ENCODE peak calls at places on chromosomes 1 and 21, in seven cellular contexts. S is fibroblast of lung; W is psoas muscle; E is PC-3; Q is CD8-positive, alpha-beta T cell; F is Caco-2; C is left ventricle myocardium inferior. X is an unnamed sample. For H3K9me3, the result is how much of the 10 kb centered on the place peaks cover.

GRCh38 chr1:226864311-226864710 is 6.1 kb upstream of the PSEN2 start:
- DNase-seq in E (no peak), F (no peak), Q (no peak), C (no peak), S (no peak), W (no peak), X (no peak)

GRCh38 chr1:185934476-185935189 is 200.4 kb downstream of the HMCN1 start:
- DNase-seq in Q (no peak), E (no peak), F (no peak), C (no peak), S (peak), W (no peak), X (no peak)

GRCh38 chr1:99663501-99663900 is 17.6 kb downstream of the PALMD start:
- DNase-seq in E (no peak), W (no peak), C (no peak), Q (no peak), S (no peak), F (no peak), X (no peak)

GRCh38 chr1:216604771-216605170 is 118.5 kb downstream of the ESRRG start:
- DNase-seq in Q (no peak), F (no peak), W (no peak), E (no peak), C (no peak), S (no peak), X (no peak)

GRCh38 chr1:39205102-39205780 is 746 bp downstream of the MACF1 start:
- DNase-seq in F (no peak), W (no peak), E (peak), Q (peak), S (peak), C (peak), X (no peak)

GRCh38 chr1:72547412-72547811 is 265.1 kb upstream of the NEGR1 start:
- DNase-seq in E (no peak), W (no peak), C (no peak), S (peak), F (no peak), Q (no peak), X (no peak)

GRCh38 chr1:64200064-64200463 is 3.4 kb upstream of the UBE2U start:
- DNase-seq in S (no peak), E (no peak), W (no peak), C (no peak), Q (no peak), F (no peak), X (no peak)

GRCh38 chr1:219299420-219299819 is 125.7 kb downstream of the LYPLAL1 start:
- DNase-seq in W (no peak), C (no peak), E (peak), Q (no peak), S (no peak), F (no peak), X (no peak)

GRCh38 chr1:47685763-47686066 is 247.9 kb downstream of the FOXD2 start:
- DNase-seq in Q (no peak), S (no peak), W (no peak), E (no peak), F (no peak), C (no peak), X (no peak)

GRCh38 chr21:43927591-43928229 is 62.7 kb downstream of the AGPAT3 start:
- DNase-seq in Q (no peak), F (no peak), W (no peak), S (no peak), C (no peak), E (no peak), X (peak)

GRCh38 chr1:153796786-153797659 is 21.8 kb downstream of the SLC27A3 start:
- DNase-seq in E (peak), W (peak), C (peak), S (peak), Q (peak), F (peak), X (no peak)
- TF ChIP-seq CTCF in E (peak), W (peak), C (peak), S (peak), Q (peak), F (peak), X (peak)

DNA sequence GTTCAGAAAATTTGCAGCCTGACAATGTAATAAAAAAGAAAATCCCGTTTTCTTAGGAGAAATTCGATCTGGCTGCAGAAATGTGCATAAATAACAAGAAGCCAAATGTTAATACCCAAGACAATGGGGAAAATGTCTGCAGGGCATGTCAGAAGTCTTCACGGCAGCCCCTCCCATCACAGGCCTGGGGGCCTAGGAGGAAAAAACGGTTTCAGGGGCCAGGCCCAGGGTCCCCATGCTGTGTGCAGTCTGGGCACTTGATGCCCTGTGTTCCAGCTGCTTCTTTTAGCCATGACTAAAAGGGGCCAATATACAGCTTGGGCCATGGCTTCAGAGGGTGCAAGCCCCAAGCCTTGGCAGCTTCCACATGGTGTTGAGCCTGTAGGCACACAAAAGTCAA is 6.5 kb upstream of the PRDX6 start:
- DNase-seq in F (peak), Q (no peak), W (no peak), E (no peak), S (no peak), C (no peak), X (no peak)
- H3K9me3 ChIP-seq in F (under half), Q (under half), W (under half), E (under half), S (under half), C (under half), X (under half)

GRCh38 chr1:24424207-24424606 is 8.6 kb downstream of the NIPAL3 start:
- DNase-seq in Q (no peak), S (no peak), F (no peak), E (no peak), W (no peak), C (no peak), X (no peak)

GRCh38 chr1:24424990-24425389 is 9.4 kb downstream of the NIPAL3 start:
- DNase-seq in C (no peak), Q (no peak), F (no peak), E (no peak), W (no peak), S (no peak), X (no peak)

GRCh38 chr1:24420547-24420946 is 4.9 kb downstream of the NIPAL3 start:
- DNase-seq in Q (no peak), S (peak), E (no peak), C (no peak), W (no peak), F (no peak), X (no peak)

GRCh38 chr1:24418898-24419628 is 3.5 kb downstream of the NIPAL3 start:
- DNase-seq in S (peak), C (no peak), F (no peak), Q (peak), W (no peak), E (peak), X (peak)

GRCh38 chr1:24421502-24421901 is 5.9 kb downstream of the NIPAL3 start:
- DNase-seq in W (no peak), Q (no peak), F (no peak), S (no peak), E (peak), C (no peak), X (no peak)
- TF ChIP-seq CTCF in W (no peak), Q (no peak), F (no peak), S (no peak), E (peak), C (no peak), X (no peak)

DNA sequence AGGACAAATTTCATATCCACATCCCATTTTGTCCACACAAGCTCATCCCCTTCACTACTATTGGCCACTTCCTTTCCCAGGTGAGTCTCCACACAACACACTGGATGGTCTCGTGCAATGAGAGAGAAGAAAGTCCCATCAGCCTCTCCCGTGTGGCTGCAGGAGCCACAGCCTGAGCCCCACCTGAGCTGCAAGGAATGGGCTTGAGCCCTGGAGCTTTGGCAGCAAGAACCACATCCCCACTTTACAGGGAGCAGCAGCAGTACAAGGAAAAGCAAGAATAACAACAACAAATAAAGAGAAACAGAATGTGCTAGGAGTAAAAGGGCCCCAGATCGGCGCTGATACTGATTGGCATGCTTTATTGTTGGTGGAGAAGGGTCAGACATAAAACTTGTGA is 117.7 kb downstream of the TPTE start:
- DNase-seq in W (no peak), F (no peak), Q (no peak), E (no peak), C (no peak), S (no peak), X (no peak)
- H3K9me3 ChIP-seq in W (under half), F (under half), Q (under half), E (under half), C (half or more), S (under half), X (half or more)

GRCh38 chr21:37168666-37169065 is 95.6 kb downstream of the TTC3 start:
- DNase-seq in Q (no peak), W (no peak), S (no peak), C (no peak), F (no peak), E (no peak), X (no peak)

GRCh38 chr21:37166733-37167132 is 93.7 kb downstream of the TTC3 start:
- DNase-seq in W (no peak), S (no peak), Q (no peak), F (peak), C (no peak), E (peak), X (no peak)

GRCh38 chr21:37159949-37160348 is 86.9 kb downstream of the TTC3 start:
- DNase-seq in Q (no peak), F (no peak), C (no peak), W (no peak), E (no peak), S (no peak), X (no peak)

GRCh38 chr21:37164742-37165141 is 91.7 kb downstream of the TTC3 start:
- DNase-seq in C (no peak), Q (no peak), E (no peak), F (no peak), S (peak), W (no peak), X (no peak)

GRCh38 chr21:37165606-37166005 is 92.6 kb downstream of the TTC3 start:
- DNase-seq in F (no peak), W (no peak), S (no peak), E (no peak), Q (no peak), C (no peak), X (no peak)
- TF ChIP-seq CTCF in F (no peak), W (no peak), S (no peak), E (no peak), Q (no peak), C (no peak), X (no peak)

GRCh38 chr21:15755125-15755524 is 25.3 kb downstream of the USP25 start:
- DNase-seq in Q (no peak), E (no peak), S (no peak), W (no peak), F (no peak), C (no peak), X (no peak)

GRCh38 chr21:15751561-15751960 is 21.8 kb downstream of the USP25 start:
- DNase-seq in C (no peak), E (no peak), F (no peak), Q (no peak), W (no peak), S (no peak), X (no peak)

GRCh38 chr21:15752763-15753407 is 23.1 kb downstream of the USP25 start:
- DNase-seq in F (no peak), Q (no peak), W (no peak), C (no peak), S (no peak), E (peak), X (no peak)

GRCh38 chr21:15751037-15751436 is 21.3 kb downstream of the USP25 start:
- DNase-seq in S (no peak), W (no peak), C (no peak), E (no peak), Q (no peak), F (no peak), X (no peak)

DNA sequence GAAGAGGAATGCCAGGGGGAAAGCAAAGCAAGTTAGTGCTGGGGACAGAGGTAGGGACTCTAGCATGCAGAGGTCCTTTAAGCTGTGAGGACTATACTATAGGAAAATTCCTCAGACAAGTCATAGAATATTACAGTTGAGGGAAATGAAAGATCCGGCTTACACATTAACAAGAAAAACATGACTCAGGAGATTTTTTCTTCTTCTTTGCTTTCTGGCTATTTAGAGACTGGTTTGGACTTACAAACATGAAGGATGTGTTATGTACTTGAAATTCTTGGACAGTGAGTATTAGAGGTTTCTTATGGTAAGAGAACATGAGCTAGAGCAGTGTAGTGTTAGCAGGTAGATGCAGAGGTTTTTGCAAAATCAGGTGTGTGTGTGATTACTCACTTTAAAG is 24.9 kb downstream of the USP25 start:
- DNase-seq in S (peak), E (peak), W (no peak), Q (no peak), C (no peak), F (no peak), X (no peak)
- H3K9me3 ChIP-seq in S (under half), E (under half), W (under half), Q (under half), C (under half), F (under half), X (under half)

GRCh38 chr21:31687108-31687507 is 27.6 kb downstream of the SOD1 start:
- DNase-seq in C (no peak), S (no peak), W (no peak), F (no peak), E (no peak), Q (no peak), X (no peak)

GRCh38 chr21:31686272-31686913 is 26.9 kb downstream of the SOD1 start:
- DNase-seq in W (no peak), C (no peak), F (no peak), S (no peak), Q (no peak), E (no peak), X (no peak)

GRCh38 chr21:31682625-31683024 is 23.1 kb downstream of the SOD1 start:
- DNase-seq in W (no peak), E (no peak), Q (no peak), C (no peak), S (no peak), F (no peak), X (no peak)

GRCh38 chr21:31684918-31685317 is 25.4 kb downstream of the SOD1 start:
- DNase-seq in Q (no peak), E (no peak), F (no peak), S (no peak), C (no peak), W (no peak), X (no peak)

GRCh38 chr21:31683029-31683428 is 23.5 kb downstream of the SOD1 start:
- DNase-seq in Q (no peak), C (no peak), W (no peak), F (no peak), E (peak), S (no peak), X (no peak)
- TF ChIP-seq CTCF in Q (no peak), C (no peak), W (peak), F (no peak), E (peak), S (no peak), X (no peak)

X was measured in left lung.